ENCODE peak calls at places on chromosomes 12 and 14, in seven cellular contexts. D is breast epithelium, F is iPS-NIHi11, C is T-helper 1 cell, Y is RWPE1, S is globus pallidus, M is GM12864. G is an unnamed sample.

GRCh38 chr12:59372971-59373370 is 222.9 kb upstream of the SLC16A7 start:
- DNase-seq in D (no peak), F (peak; percentile 29), C (no peak), Y (no peak), S (peak; percentile 59), M (no peak), G (no peak)

GRCh38 chr14:54782803-54783659 is 119.6 kb downstream of the GCH1 start:
- DNase-seq in D (no peak), F (peak; percentile 47), C (no peak), Y (no peak), S (peak; percentile 51), M (peak; percentile 62), G (no peak)

GRCh38 chr14:64614214-64614613 is 64.5 kb downstream of the PPP1R36 start:
- DNase-seq in D (no peak), F (no peak), C (no peak), Y (no peak), S (no peak), M (no peak), G (no peak)

GRCh38 chr12:30792648-30793499 is 38.1 kb upstream of the CAPRIN2 start:
- DNase-seq in D (no peak), F (no peak), C (no peak), Y (peak; percentile 59), S (no peak), M (no peak), G (no peak)

GRCh38 chr12:7015555-7016370 is 2.5 kb downstream of the LPCAT3 start:
- DNase-seq in D (no peak), F (no peak), C (no peak), Y (no peak), S (no peak), M (no peak), G (no peak)

GRCh38 chr14:39265032-39265431 is 31.3 kb downstream of the MIA2 start:
- DNase-seq in D (no peak), F (no peak), C (no peak), Y (no peak), S (no peak), M (no peak), G (no peak)

GRCh38 chr12:52495385-52495784 is 2.3 kb upstream of the KRT6A start:
- DNase-seq in D (no peak), F (peak; percentile 72), C (no peak), Y (peak; percentile 66), S (no peak), M (no peak), G (no peak)

GRCh38 chr14:100746326-100746725 is 19.6 kb downstream of the DLK1 start:
- DNase-seq in D (no peak), F (no peak), C (no peak), Y (no peak), S (no peak), M (no peak), G (no peak)

GRCh38 chr12:110001596-110001995 is 2.4 kb downstream of the ANKRD13A start:
- DNase-seq in D (no peak), F (no peak), C (no peak), Y (peak; percentile 86), S (no peak), M (no peak), G (no peak)

GRCh38 chr14:104101651-104102281 is 16.3 kb downstream of the ASPG start:
- DNase-seq in D (no peak), F (no peak), C (no peak), Y (no peak), S (no peak), M (no peak), G (no peak)

GRCh38 chr14:47207636-47208035 is 467.8 kb downstream of the MDGA2 start:
- DNase-seq in D (no peak), F (no peak), C (no peak), Y (no peak), S (peak; percentile 24), M (no peak), G (no peak)

GRCh38 chr14:69989622-69990021 is 110.4 kb downstream of the SMOC1 start:
- DNase-seq in D (no peak), F (no peak), C (no peak), Y (no peak), S (no peak), M (no peak), G (no peak)

G was measured in T-helper 9 cell.